ENCODE peak calls at places on chromosomes 1 and 21, in six cellular contexts. One of them, this sample, is unnamed.

GRCh38 chr1:178501705-178502329 is 5.1 kb upstream of the CLEC20A start:
- DNase-seq in astrocyte: peak
- DNase-seq in body of pancreas: peak
- DNase-seq in amniotic stem cell: no peak
- DNase-seq in activated CD8-positive, alpha-beta memory T cell treated with anti-CD3 and anti-CD28 coated beads for 24 hours: peak
- DNase-seq in HTR-8/SVneo: peak
- DNase-seq in this sample: peak

GRCh38 chr1:108643492-108644333 is 17.2 kb downstream of the HENMT1 start:
- DNase-seq in amniotic stem cell: peak
- DNase-seq in activated CD8-positive, alpha-beta memory T cell treated with anti-CD3 and anti-CD28 coated beads for 24 hours: no peak
- DNase-seq in astrocyte: peak
- DNase-seq in body of pancreas: peak
- DNase-seq in HTR-8/SVneo: peak
- DNase-seq in this sample: peak

GRCh38 chr21:32516729-32517649 is 68.3 kb downstream of the TCP10L start:
- DNase-seq in amniotic stem cell: no peak
- DNase-seq in activated CD8-positive, alpha-beta memory T cell treated with anti-CD3 and anti-CD28 coated beads for 24 hours: no peak
- DNase-seq in HTR-8/SVneo: peak
- DNase-seq in astrocyte: peak
- DNase-seq in body of pancreas: no peak
- DNase-seq in this sample: no peak

GRCh38 chr1:246199086-246199485 is 308.0 kb downstream of the SMYD3 start:
- DNase-seq in body of pancreas: no peak
- DNase-seq in activated CD8-positive, alpha-beta memory T cell treated with anti-CD3 and anti-CD28 coated beads for 24 hours: no peak
- DNase-seq in HTR-8/SVneo: no peak
- DNase-seq in astrocyte: no peak
- DNase-seq in amniotic stem cell: no peak
- DNase-seq in this sample: no peak

GRCh38 chr1:244052011-244052727 is 1.1 kb downstream of the ZBTB18 start:
- DNase-seq in activated CD8-positive, alpha-beta memory T cell treated with anti-CD3 and anti-CD28 coated beads for 24 hours: no peak
- DNase-seq in HTR-8/SVneo: no peak
- DNase-seq in amniotic stem cell: no peak
- DNase-seq in astrocyte: no peak
- DNase-seq in body of pancreas: no peak
- DNase-seq in this sample: no peak

GRCh38 chr1:113040041-113040440 is 33.0 kb upstream of the LRIG2 start:
- DNase-seq in activated CD8-positive, alpha-beta memory T cell treated with anti-CD3 and anti-CD28 coated beads for 24 hours: no peak
- DNase-seq in amniotic stem cell: no peak
- DNase-seq in HTR-8/SVneo: no peak
- DNase-seq in body of pancreas: no peak
- DNase-seq in astrocyte: peak
- DNase-seq in this sample: no peak

GRCh38 chr1:43545686-43546387 is 15.2 kb downstream of the PTPRF start:
- DNase-seq in amniotic stem cell: no peak
- DNase-seq in HTR-8/SVneo: peak
- DNase-seq in body of pancreas: peak
- DNase-seq in activated CD8-positive, alpha-beta memory T cell treated with anti-CD3 and anti-CD28 coated beads for 24 hours: no peak
- DNase-seq in astrocyte: no peak
- DNase-seq in this sample: peak

GRCh38 chr1:94757931-94758330 is 62.2 kb upstream of the SLC44A3 start:
- DNase-seq in HTR-8/SVneo: no peak
- DNase-seq in activated CD8-positive, alpha-beta memory T cell treated with anti-CD3 and anti-CD28 coated beads for 24 hours: no peak
- DNase-seq in amniotic stem cell: no peak
- DNase-seq in body of pancreas: peak
- DNase-seq in astrocyte: no peak
- DNase-seq in this sample: no peak

GRCh38 chr1:32855861-32856617 is 14.7 kb downstream of the FNDC5 start:
- DNase-seq in body of pancreas: no peak
- DNase-seq in activated CD8-positive, alpha-beta memory T cell treated with anti-CD3 and anti-CD28 coated beads for 24 hours: no peak
- DNase-seq in astrocyte: no peak
- DNase-seq in HTR-8/SVneo: no peak
- DNase-seq in amniotic stem cell: no peak
- DNase-seq in this sample: no peak

GRCh38 chr1:212684076-212684475 is 15.6 kb downstream of the BATF3 start:
- DNase-seq in astrocyte: no peak
- DNase-seq in HTR-8/SVneo: no peak
- DNase-seq in activated CD8-positive, alpha-beta memory T cell treated with anti-CD3 and anti-CD28 coated beads for 24 hours: no peak
- DNase-seq in body of pancreas: no peak
- DNase-seq in amniotic stem cell: no peak
- DNase-seq in this sample: no peak

GRCh38 chr1:36156329-36157114 is 562 bp downstream of the MAP7D1 start:
- DNase-seq in body of pancreas: peak
- DNase-seq in amniotic stem cell: peak
- DNase-seq in astrocyte: no peak
- DNase-seq in HTR-8/SVneo: no peak
- DNase-seq in activated CD8-positive, alpha-beta memory T cell treated with anti-CD3 and anti-CD28 coated beads for 24 hours: peak
- DNase-seq in this sample: peak

GRCh38 chr1:52403566-52404115 is 582 bp downstream of the ORC1 start:
- DNase-seq in HTR-8/SVneo: peak
- DNase-seq in astrocyte: peak
- DNase-seq in body of pancreas: peak
- DNase-seq in activated CD8-positive, alpha-beta memory T cell treated with anti-CD3 and anti-CD28 coated beads for 24 hours: no peak
- DNase-seq in amniotic stem cell: peak
- DNase-seq in this sample: no peak

GRCh38 chr1:109649380-109649987 is 6.4 kb upstream of the GSTM4 start:
- DNase-seq in astrocyte: peak
- DNase-seq in amniotic stem cell: no peak
- DNase-seq in HTR-8/SVneo: no peak
- DNase-seq in activated CD8-positive, alpha-beta memory T cell treated with anti-CD3 and anti-CD28 coated beads for 24 hours: no peak
- DNase-seq in body of pancreas: no peak
- DNase-seq in this sample: no peak

GRCh38 chr21:34530264-34530663 is 18.3 kb upstream of the KCNE1 start:
- DNase-seq in HTR-8/SVneo: no peak
- DNase-seq in body of pancreas: no peak
- DNase-seq in activated CD8-positive, alpha-beta memory T cell treated with anti-CD3 and anti-CD28 coated beads for 24 hours: no peak
- DNase-seq in amniotic stem cell: peak
- DNase-seq in astrocyte: peak
- DNase-seq in this sample: no peak

GRCh38 chr1:30051777-30052176 is 671.6 kb downstream of the MATN1 start:
- DNase-seq in body of pancreas: no peak
- DNase-seq in HTR-8/SVneo: no peak
- DNase-seq in amniotic stem cell: no peak
- DNase-seq in astrocyte: no peak
- DNase-seq in activated CD8-positive, alpha-beta memory T cell treated with anti-CD3 and anti-CD28 coated beads for 24 hours: no peak
- DNase-seq in this sample: no peak

This sample was measured in head of caudate nucleus.